ENCODE peak calls at places on chromosomes 2 and 18, in five cellular contexts. L is tibial nerve; H is CD4-positive, alpha-beta T cell; O is NB4; B is fibroblast of lung. R is an unnamed sample.

GRCh38 chr18:61127714-61128485 is 205.3 kb upstream of the CDH20 start:
- DNase-seq in L (no peak), H (no peak), O (no peak), B (no peak), R (no peak)

GRCh38 chr2:226956659-226957058 is 120.8 kb downstream of the RHBDD1 start:
- DNase-seq in L (no peak), H (no peak), O (no peak), B (no peak), R (no peak)

GRCh38 chr2:146701183-146701582 is 1143.6 kb upstream of the ACVR2A start:
- DNase-seq in L (no peak), H (no peak), O (peak; percentile 49), B (no peak), R (no peak)

GRCh38 chr2:133400411-133400810 is 167.9 kb downstream of the NCKAP5 start:
- DNase-seq in L (no peak), H (no peak), O (no peak), B (no peak), R (no peak)

GRCh38 chr18:57353137-57353939 is 981 bp downstream of the ST8SIA3 start:
- DNase-seq in L (no peak), H (no peak), O (no peak), B (no peak), R (no peak)

GRCh38 chr2:15730545-15731212 is 139.0 kb downstream of the DDX1 start:
- DNase-seq in L (peak; percentile 94), H (no peak), O (peak; percentile 55), B (peak; percentile 95), R (no peak)

GRCh38 chr2:12303181-12304030 is 413.3 kb upstream of the TRIB2 start:
- DNase-seq in L (no peak), H (no peak), O (peak; percentile 92), B (peak; percentile 99), R (no peak)

GRCh38 chr2:201139836-201140599 is 24.1 kb downstream of the CFLAR start:
- DNase-seq in L (no peak), H (no peak), O (no peak), B (no peak), R (no peak)

GRCh38 chr2:232449964-232450363 is 6.0 kb upstream of the ALPI start:
- DNase-seq in L (no peak), H (no peak), O (no peak), B (no peak), R (no peak)

GRCh38 chr2:201950606-201951005 is 83.0 kb upstream of the FZD7 start:
- DNase-seq in L (no peak), H (no peak), O (no peak), B (peak; percentile 27), R (no peak)

GRCh38 chr2:217853301-217853881 is 149.4 kb downstream of the TNS1 start:
- DNase-seq in L (peak; percentile 69), H (no peak), O (no peak), B (peak; percentile 82), R (no peak)

GRCh38 chr2:204706939-204707338 is 161.7 kb downstream of the PARD3B start:
- DNase-seq in L (no peak), H (no peak), O (no peak), B (no peak), R (no peak)

GRCh38 chr18:57786038-57786437 is 17.1 kb downstream of the ATP8B1 start:
- DNase-seq in L (no peak), H (no peak), O (no peak), B (no peak), R (no peak)

GRCh38 chr18:37199741-37200140 is 365.9 kb downstream of the CELF4 start:
- DNase-seq in L (no peak), H (no peak), O (no peak), B (no peak), R (no peak)

GRCh38 chr2:30914456-30914855 is 107.2 kb upstream of the CAPN13 start:
- DNase-seq in L (no peak), H (no peak), O (no peak), B (no peak), R (no peak)

GRCh38 chr18:6873352-6873751 is 143.8 kb downstream of the ARHGAP28 start:
- DNase-seq in L (no peak), H (no peak), O (no peak), B (no peak), R (no peak)

GRCh38 chr2:197950754-197951153 is 146.4 kb downstream of the PLCL1 start:
- DNase-seq in L (no peak), H (no peak), O (no peak), B (no peak), R (no peak)

GRCh38 chr2:171318463-171318934 is 115.3 kb downstream of the METTL8 start:
- DNase-seq in L (no peak), H (no peak), O (no peak), B (peak; percentile 17), R (no peak)

GRCh38 chr2:3105814-3106569 is 271.6 kb downstream of the EIPR1 start:
- DNase-seq in L (no peak), H (no peak), O (no peak), B (no peak), R (peak; percentile 6)

GRCh38 chr2:55555977-55556376 is 36.5 kb downstream of the CFAP36 start:
- DNase-seq in L (no peak), H (no peak), O (no peak), B (no peak), R (no peak)

GRCh38 chr2:66587216-66587615 is 152.3 kb downstream of the MEIS1 start:
- DNase-seq in L (no peak), H (no peak), O (no peak), B (no peak), R (no peak)
- TF ChIP-seq CTCF in L (no peak), H (no peak), O (no peak), B (peak; percentile 18), R (no peak)

DNA sequence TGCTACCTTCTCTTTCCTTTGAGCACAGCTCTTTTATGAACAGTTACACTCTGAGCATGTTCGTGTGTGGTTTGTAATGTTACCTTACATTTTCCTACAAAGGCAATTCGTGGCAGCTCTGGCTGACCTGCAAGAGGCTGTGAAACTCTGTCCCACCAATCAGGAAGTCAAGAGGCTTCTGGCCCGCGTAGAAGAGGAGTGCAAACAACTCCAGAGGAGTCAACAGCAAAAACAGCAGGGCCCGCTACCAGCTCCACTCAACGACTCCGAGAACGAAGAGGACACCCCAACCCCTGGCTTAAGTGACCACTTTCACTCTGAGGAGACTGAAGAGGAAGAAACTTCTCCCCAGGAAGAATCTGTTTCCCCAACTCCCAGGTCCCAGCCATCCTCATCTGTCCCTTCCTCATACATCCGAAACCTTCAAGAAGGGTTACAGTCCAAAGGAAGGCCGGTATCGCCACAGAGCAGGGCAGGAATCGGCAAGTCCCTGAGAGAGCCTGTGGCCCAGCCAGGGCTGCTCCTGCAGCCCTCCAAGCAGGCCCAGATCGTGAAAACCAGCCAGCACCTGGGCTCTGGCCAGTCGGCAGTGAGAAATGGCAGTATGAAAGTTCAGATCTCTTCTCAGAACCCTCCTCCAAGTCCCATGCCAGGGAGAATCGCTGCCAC is 56.9 kb downstream of the WDSUB1 start:
- DNase-seq in L (no peak), H (no peak), O (no peak), B (no peak), R (no peak)
- TF ChIP-seq CTCF in L (no peak), H (no peak), O (no peak), B (no peak), R (no peak)

GRCh38 chr2:159775006-159775405 is 23.0 kb downstream of the CD302 start:
- DNase-seq in L (no peak), H (no peak), O (no peak), B (no peak), R (no peak)

GRCh38 chr2:159774370-159774990 is 23.5 kb downstream of the CD302 start:
- DNase-seq in L (no peak), H (no peak), O (no peak), B (no peak), R (no peak)

GRCh38 chr2:159773426-159773825 is 24.6 kb downstream of the CD302 start:
- DNase-seq in L (no peak), H (no peak), O (no peak), B (no peak), R (no peak)

GRCh38 chr2:159773876-159774275 is 24.1 kb downstream of the CD302 start:
- DNase-seq in L (no peak), H (no peak), O (no peak), B (no peak), R (no peak)

GRCh38 chr2:159776321-159776720 is 21.7 kb downstream of the CD302 start:
- DNase-seq in L (no peak), H (no peak), O (no peak), B (no peak), R (no peak)
- TF ChIP-seq CTCF in L (no peak), H (no peak), O (no peak), B (peak; percentile 23), R (no peak)

GRCh38 chr18:26804474-26804873 is 61.0 kb downstream of the AQP4 start:
- DNase-seq in L (no peak), H (no peak), O (peak; percentile 15), B (no peak), R (no peak)
- TF ChIP-seq CTCF in L (peak; percentile 28), H (no peak), O (no peak), B (no peak), R (peak; percentile 22)